ENCODE peak calls at places on chromosome 17, in four cellular contexts. F is cardiac fibroblast, T is prostate gland, S is nephron progenitor cell. N is an unnamed sample.
A peak's percentile ranks its signal among the peaks of the same experiment; 100 is the strongest.

GRCh38 chr17:34566201-34566600 is 13.2 kb upstream of the TMEM132E start:
- DNase-seq in S (no peak), T (no peak), F (no peak), N (no peak)

GRCh38 chr17:9146064-9146463 is 124.8 kb downstream of the NTN1 start:
- DNase-seq in F (no peak), S (no peak), T (no peak), N (no peak)

GRCh38 chr17:75776399-75777242 is 8.0 kb upstream of the UNK start:
- DNase-seq in S (no peak), F (peak; percentile 65), T (no peak), N (no peak)

GRCh38 chr17:62800580-62800979 is 7.5 kb downstream of the MARCHF10 start:
- DNase-seq in T (peak; percentile 33), S (no peak), F (peak; percentile 32), N (peak; percentile 28)

GRCh38 chr17:73551756-73552155 is 92.5 kb downstream of the SDK2 start:
- DNase-seq in T (no peak), S (no peak), F (no peak), N (no peak)

GRCh38 chr17:41340934-41341861 is 9.4 kb downstream of the KRT33A start:
- DNase-seq in S (no peak), T (no peak), F (no peak), N (no peak)

GRCh38 chr17:34542700-34543336 is 36.6 kb upstream of the TMEM132E start:
- DNase-seq in S (peak; percentile 67), T (peak; percentile 13), F (peak; percentile 24), N (no peak)

GRCh38 chr17:1779571-1780074 is 17.8 kb downstream of the SERPINF1 start:
- DNase-seq in F (peak; percentile 98), T (peak; percentile 76), S (no peak), N (peak; percentile 91)

GRCh38 chr17:49209061-49209571 is 1.3 kb downstream of the GNGT2 start:
- DNase-seq in T (no peak), F (no peak), S (no peak), N (no peak)

GRCh38 chr17:37259030-37259735 is 116.6 kb upstream of the C17orf78 start:
- DNase-seq in T (no peak), S (no peak), F (no peak), N (peak; percentile 37)

GRCh38 chr17:15238064-15238463 is 27.1 kb downstream of the PMP22 start:
- DNase-seq in F (no peak), T (no peak), S (no peak), N (no peak)

GRCh38 chr17:37833237-37833859 is 88.5 kb upstream of the HNF1B start:
- DNase-seq in F (no peak), T (no peak), S (no peak), N (no peak)

GRCh38 chr17:77400445-77400870 is 259.7 kb downstream of the SEC14L1 start:
- DNase-seq in S (peak; percentile 54), F (no peak), T (no peak), N (no peak)

GRCh38 chr17:44210342-44211192 is 8.9 kb downstream of the UBTF start:
- DNase-seq in F (peak; percentile 93), T (peak; percentile 75), S (peak; percentile 92), N (peak; percentile 38)

GRCh38 chr17:34822007-34822737 is 139.1 kb downstream of the CCT6B start:
- DNase-seq in S (no peak), F (no peak), T (no peak), N (no peak)

GRCh38 chr17:38419508-38419981 is 8.7 kb upstream of the ARHGAP23 start:
- DNase-seq in F (no peak), T (no peak), S (no peak), N (no peak)

GRCh38 chr17:62665599-62665998 is 38.1 kb downstream of the MRC2 start:
- DNase-seq in S (no peak), T (no peak), F (no peak), N (no peak)

GRCh38 chr17:41168121-41168520 is at the start of gene KRTAP4-3:
- DNase-seq in T (no peak), F (no peak), S (no peak), N (no peak)

GRCh38 chr17:68034452-68034776 is 1.1 kb upstream of the KPNA2 start:
- DNase-seq in F (no peak), T (no peak), S (no peak), N (no peak)
- TF ChIP-seq CTCF in F (no peak), T (no peak), S (no peak), N (no peak)

GRCh38 chr17:31456814-31457213 is 65.3 kb downstream of the RAB11FIP4 start:
- DNase-seq in T (no peak), S (no peak), F (no peak), N (no peak)
- TF ChIP-seq CTCF in T (no peak), S (no peak), F (no peak), N (no peak)

GRCh38 chr17:28357901-28358197 is 522 bp upstream of the POLDIP2 start:
- DNase-seq in S (no peak), F (no peak), T (no peak), N (no peak)

GRCh38 chr17:28363186-28363585 is 1.8 kb downstream of the SEBOX start:
- DNase-seq in T (no peak), F (no peak), S (no peak), N (no peak)

GRCh38 chr17:28357061-28357900 is at the start of gene POLDIP2:
- DNase-seq in T (peak; percentile 93), S (peak; percentile 94), F (peak; percentile 97), N (peak; percentile 91)
- TF ChIP-seq CTCF in T (peak; percentile 48), S (no peak), F (no peak), N (peak; percentile 31)

DNA sequence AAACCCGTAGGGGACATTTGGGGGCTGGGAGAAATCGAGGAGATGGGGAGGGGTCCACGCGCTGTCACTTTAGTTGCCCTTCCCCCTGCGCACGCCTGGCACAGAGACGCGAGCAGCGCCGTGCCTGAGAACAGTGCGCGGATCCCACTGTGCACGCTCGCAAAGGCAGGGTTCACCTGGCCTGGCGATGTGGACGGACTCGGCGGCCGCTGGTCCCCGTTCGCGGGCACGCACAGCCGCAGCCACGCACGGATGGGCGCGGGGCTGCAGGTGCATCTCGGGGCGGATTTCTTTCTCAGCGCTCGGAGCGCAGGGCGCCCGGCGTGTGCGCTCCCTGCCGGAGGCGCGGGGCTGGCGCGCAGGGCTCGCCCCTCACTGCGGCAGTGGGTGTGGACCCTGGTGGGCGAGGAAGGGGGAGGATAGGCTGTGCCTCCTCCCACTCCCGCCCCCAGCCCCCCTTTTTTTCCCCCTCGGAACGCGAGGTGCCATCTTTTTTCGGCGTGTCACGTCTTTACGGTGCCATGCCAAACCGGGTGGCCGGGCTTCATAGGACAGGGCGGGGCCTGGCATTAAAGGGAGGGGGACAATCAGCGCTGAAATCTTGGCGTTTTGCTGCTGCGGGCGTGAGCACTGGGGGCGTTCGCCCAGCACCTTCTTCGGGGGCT is 1.1 kb downstream of the MAPT start:
- DNase-seq in T (no peak), F (no peak), S (peak; percentile 46), N (no peak)
- TF ChIP-seq CTCF in T (no peak), F (no peak), S (no peak), N (no peak)

DNA sequence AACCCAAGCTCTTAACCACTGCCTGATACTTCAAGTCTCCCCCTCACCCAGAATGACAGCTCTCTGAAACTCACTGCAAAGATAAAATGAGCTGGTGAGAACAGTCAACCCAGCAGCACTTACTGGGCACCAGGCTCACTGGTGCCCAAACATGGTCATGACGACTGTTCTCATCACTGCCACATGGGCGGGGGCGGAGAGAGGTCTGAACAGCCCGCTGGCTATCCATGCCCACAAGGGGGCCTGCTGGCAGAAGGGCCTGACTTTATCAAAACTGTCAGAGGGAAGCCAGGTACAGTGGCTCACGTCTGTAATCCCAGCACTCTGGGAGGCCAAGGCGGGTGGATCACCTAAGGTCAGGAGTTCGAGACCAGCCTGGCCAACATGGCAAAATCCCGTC is 4.0 kb downstream of the MYBBP1A start:
- DNase-seq in F (no peak), S (no peak), T (no peak), N (no peak)
- TF ChIP-seq CTCF in F (no peak), S (no peak), T (no peak), N (peak; percentile 50)

GRCh38 chr17:42609182-42609813 is at the start of the genes RETREG3 and TUBG1:
- DNase-seq in S (peak; percentile 99), T (peak; percentile 98), F (peak; percentile 99), N (peak; percentile 99)
- TF ChIP-seq CTCF in S (no peak), T (peak; percentile 45), F (peak; percentile 49), N (peak; percentile 67)

GRCh38 chr17:79974786-79975497 is 60.7 kb downstream of the TBC1D16 start:
- DNase-seq in F (no peak), S (no peak), T (no peak), N (no peak)
- TF ChIP-seq CTCF in F (no peak), S (peak; percentile 23), T (no peak), N (peak; percentile 54)

GRCh38 chr17:70780031-70780430 is 610.7 kb downstream of the KCNJ2 start:
- DNase-seq in S (no peak), F (peak; percentile 8), T (no peak), N (no peak)
- TF ChIP-seq CTCF in S (no peak), F (no peak), T (no peak), N (no peak)

GRCh38 chr17:66714046-66715023 is 120.6 kb upstream of the CACNG5 start:
- DNase-seq in S (no peak), T (no peak), F (no peak), N (no peak)

GRCh38 chr17:66715076-66715675 is 119.7 kb upstream of the CACNG5 start:
- DNase-seq in F (no peak), T (no peak), S (no peak), N (no peak)

GRCh38 chr17:66716236-66717026 is 118.5 kb upstream of the CACNG5 start:
- DNase-seq in S (peak; percentile 22), F (peak; percentile 33), T (no peak), N (no peak)

GRCh38 chr17:66717680-66718079 is 117.2 kb upstream of the CACNG5 start:
- DNase-seq in T (no peak), S (no peak), F (no peak), N (no peak)

GRCh38 chr17:66715745-66716156 is 119.2 kb upstream of the CACNG5 start:
- DNase-seq in T (peak; percentile 55), S (peak; percentile 18), F (peak; percentile 76), N (peak; percentile 76)
- TF ChIP-seq CTCF in T (peak; percentile 89), S (peak; percentile 68), F (peak; percentile 60), N (peak; percentile 81)